ENCODE peak calls at places on chromosome 12, in seven cellular contexts. M is HepG2, B is HCT116, E is H1, Z is SK-N-SH, N is K562, G is GM12878. V is an unnamed sample.

GRCh38 chr12:132597333-132598283 is 12.8 kb downstream of the LRCOL1 start:
- DNase-seq in B (peak), G (no peak), E (no peak), Z (no peak), M (no peak), N (peak), V (peak)

GRCh38 chr12:34108967-34109366 is 86.7 kb downstream of the ALG10 start:
- DNase-seq in E (no peak), Z (no peak), N (no peak), M (no peak), G (no peak), B (no peak), V (no peak)

GRCh38 chr12:95859344-95859816 is 628 bp downstream of the SNRPF start:
- DNase-seq in E (no peak), M (peak), Z (peak), N (peak), B (no peak), G (no peak), V (no peak)

GRCh38 chr12:29782285-29782820 is 1.4 kb downstream of the TMTC1 start:
- DNase-seq in G (no peak), N (no peak), M (no peak), E (no peak), Z (no peak), B (no peak), V (no peak)

GRCh38 chr12:2494490-2495192 is 300.1 kb upstream of the FKBP4 start:
- DNase-seq in M (no peak), B (no peak), G (no peak), Z (no peak), N (no peak), E (no peak), V (no peak)

GRCh38 chr12:52243264-52243773 is 10.3 kb downstream of the KRT7 start:
- DNase-seq in Z (peak), N (no peak), G (no peak), B (no peak), E (no peak), M (no peak), V (no peak)

GRCh38 chr12:32548691-32549412 is 130.2 kb upstream of the DNM1L start:
- DNase-seq in B (no peak), M (no peak), Z (no peak), E (no peak), G (no peak), N (no peak), V (peak)

GRCh38 chr12:40056357-40056756 is 49.5 kb downstream of the SLC2A13 start:
- DNase-seq in N (no peak), E (no peak), B (no peak), M (no peak), Z (no peak), G (no peak), V (no peak)

GRCh38 chr12:97309921-97310320 is 152.7 kb upstream of the RMST start:
- DNase-seq in B (no peak), G (no peak), M (no peak), N (peak), Z (no peak), E (no peak), V (no peak)

GRCh38 chr12:118840399-118840798 is 140.9 kb upstream of the SRRM4 start:
- DNase-seq in Z (peak), N (peak), B (no peak), M (peak), G (no peak), E (no peak), V (no peak)
- TF ChIP-seq JUND in Z (no peak), N (no peak), B (no peak), M (no peak), G (no peak), E (no peak), V (no peak)

GRCh38 chr12:47400251-47400650 is 305.6 kb downstream of the RPAP3 start:
- DNase-seq in B (no peak), M (no peak), E (no peak), G (no peak), N (no peak), Z (no peak), V (no peak)

GRCh38 chr12:47394070-47394469 is 311.8 kb downstream of the RPAP3 start:
- DNase-seq in E (no peak), M (no peak), G (no peak), N (no peak), Z (no peak), B (no peak), V (no peak)

GRCh38 chr12:47396902-47397663 is 308.7 kb downstream of the RPAP3 start:
- DNase-seq in M (no peak), Z (no peak), N (no peak), E (no peak), G (no peak), B (no peak), V (no peak)

GRCh38 chr12:47393403-47393790 is 312.4 kb downstream of the RPAP3 start:
- DNase-seq in G (no peak), M (no peak), B (no peak), Z (no peak), E (no peak), N (no peak), V (no peak)

GRCh38 chr12:47397664-47398281 is 308.1 kb downstream of the RPAP3 start:
- DNase-seq in M (peak), N (peak), E (no peak), Z (no peak), B (peak), G (no peak), V (peak)
- TF ChIP-seq JUND in M (no peak), N (no peak), E (no peak), Z (no peak), B (no peak), G (no peak), V (no peak)

GRCh38 chr12:120822832-120823503 is 81.2 kb downstream of the SPPL3 start:
- DNase-seq in B (no peak), G (no peak), M (no peak), E (no peak), Z (no peak), N (no peak), V (no peak)

GRCh38 chr12:120821878-120822277 is 82.3 kb downstream of the SPPL3 start:
- DNase-seq in M (no peak), N (no peak), G (no peak), Z (no peak), B (no peak), E (no peak), V (no peak)

GRCh38 chr12:120825337-120825736 is 78.8 kb downstream of the SPPL3 start:
- DNase-seq in N (no peak), B (no peak), M (peak), Z (no peak), E (no peak), G (no peak), V (no peak)

GRCh38 chr12:120830052-120830940 is 73.9 kb downstream of the SPPL3 start:
- DNase-seq in N (no peak), G (no peak), Z (peak), B (no peak), M (peak), E (no peak), V (peak)

DNA sequence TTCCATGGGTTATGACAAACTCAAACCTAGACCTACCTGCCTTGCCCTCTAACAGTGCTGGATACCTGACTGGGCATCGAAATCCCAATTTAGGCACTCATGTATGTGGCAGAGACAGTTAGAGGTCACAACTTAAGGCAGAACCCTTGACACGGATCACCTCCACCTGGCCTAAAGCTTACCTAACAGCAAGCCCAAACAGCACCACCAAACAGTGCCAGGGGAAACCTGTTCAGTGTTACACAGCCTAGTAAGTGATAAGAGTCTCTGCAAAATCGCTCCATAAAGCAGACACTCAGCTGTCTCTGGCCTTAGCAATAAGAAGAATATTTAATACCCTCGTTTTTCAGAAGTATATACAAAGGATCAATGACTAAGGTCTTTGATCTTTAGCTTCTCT is 77.8 kb downstream of the SPPL3 start:
- DNase-seq in E (no peak), N (no peak), M (no peak), B (no peak), Z (no peak), G (no peak), V (no peak)
- TF ChIP-seq JUND in E (no peak), N (no peak), M (no peak), B (no peak), Z (no peak), G (no peak), V (no peak)

DNA sequence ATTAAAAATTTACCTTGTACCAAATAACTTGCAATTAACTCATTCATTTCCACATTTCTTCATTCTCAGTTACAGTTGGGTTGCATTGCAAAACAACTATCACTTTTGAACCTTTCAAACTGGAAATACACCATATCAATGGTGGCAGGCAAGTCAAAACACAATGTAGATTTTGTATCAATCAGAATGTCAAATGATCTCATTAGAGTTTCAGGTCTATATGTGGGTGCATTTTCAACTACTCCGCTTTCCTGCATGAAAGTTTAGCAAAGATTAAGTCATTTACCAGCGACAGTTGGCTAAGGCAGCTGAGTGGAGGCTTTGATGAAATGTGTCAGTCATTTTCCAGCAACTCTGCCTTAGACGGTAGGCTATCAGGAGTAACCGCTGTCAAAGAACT is 124.2 kb downstream of the SLC15A5 start:
- DNase-seq in N (no peak), E (no peak), M (no peak), Z (no peak), G (no peak), B (no peak), V (no peak)
- TF ChIP-seq JUND in N (no peak), E (no peak), M (no peak), Z (no peak), G (no peak), B (no peak), V (no peak)

GRCh38 chr12:88325076-88325827 is 183.1 kb downstream of the TMTC3 start:
- DNase-seq in Z (no peak), M (no peak), N (no peak), G (no peak), E (no peak), B (no peak), V (no peak)
- TF ChIP-seq JUND in Z (peak), M (no peak), N (no peak), G (no peak), E (no peak), B (peak), V (no peak)

V was measured in T47D.